ENCODE peak calls at places on chromosome 5, in ten cellular contexts. F, G, A, N, O, W, D, J, V and Y are unnamed samples.

GRCh38 chr5:37771731-37772130 is 68.1 kb downstream of the GDNF start:
- DNase-seq in J (no peak), F (peak; percentile 94), V (no peak), D (peak; percentile 90), A (no peak), G (no peak), N (no peak), O (peak; percentile 96), W (no peak), Y (no peak)

GRCh38 chr5:133607451-133607850 is 4.9 kb downstream of the FSTL4 start:
- DNase-seq in N (no peak), O (no peak), W (no peak), V (no peak), F (no peak), G (no peak), J (no peak), D (no peak), A (no peak), Y (no peak)

GRCh38 chr5:147551677-147552076 is 41.8 kb upstream of the DPYSL3 start:
- DNase-seq in J (no peak), G (no peak), V (no peak), D (no peak), A (no peak), F (no peak), N (no peak), W (no peak), O (no peak), Y (no peak)

GRCh38 chr5:136104311-136104975 is 28.2 kb upstream of the SMAD5 start:
- DNase-seq in J (peak; percentile 30), W (no peak), F (no peak), G (no peak), D (peak; percentile 29), N (no peak), V (no peak), O (no peak), A (no peak), Y (no peak)

GRCh38 chr5:652773-653350 is 40.3 kb downstream of the TPPP start:
- DNase-seq in A (no peak), F (no peak), D (no peak), W (no peak), G (no peak), N (no peak), V (no peak), J (no peak), O (no peak), Y (no peak)

GRCh38 chr5:163489055-163489744 is 16.2 kb upstream of the MAT2B start:
- DNase-seq in J (no peak), F (peak; percentile 23), V (no peak), A (no peak), O (no peak), W (no peak), D (peak; percentile 48), G (no peak), N (no peak), Y (no peak)

GRCh38 chr5:132965120-132965519 is 1.7 kb upstream of the AFF4 start:
- DNase-seq in O (no peak), F (no peak), V (no peak), N (no peak), A (no peak), D (no peak), G (no peak), W (no peak), J (no peak), Y (no peak)

GRCh38 chr5:95194856-95195255 is 90.0 kb downstream of the MCTP1 start:
- DNase-seq in W (no peak), J (no peak), A (no peak), O (no peak), V (no peak), F (no peak), D (no peak), G (no peak), N (no peak), Y (no peak)

GRCh38 chr5:82364497-82364896 is 86.3 kb upstream of the RPS23 start:
- DNase-seq in V (no peak), W (no peak), N (peak; percentile 44), J (no peak), F (peak; percentile 45), A (no peak), G (no peak), O (no peak), D (peak; percentile 92), Y (no peak)

GRCh38 chr5:155144956-155145355 is 131.4 kb downstream of the KIF4B start:
- DNase-seq in W (no peak), D (no peak), N (no peak), J (no peak), A (no peak), V (no peak), F (no peak), G (no peak), O (no peak), Y (no peak)

GRCh38 chr5:155150012-155150411 is 136.5 kb downstream of the KIF4B start:
- DNase-seq in A (no peak), J (peak; percentile 3), D (no peak), W (no peak), N (no peak), G (no peak), O (no peak), V (no peak), F (no peak), Y (no peak)

GRCh38 chr5:155148694-155149093 is 135.1 kb downstream of the KIF4B start:
- DNase-seq in W (no peak), V (no peak), G (no peak), D (no peak), J (no peak), F (no peak), O (no peak), A (no peak), N (no peak), Y (no peak)

DNA sequence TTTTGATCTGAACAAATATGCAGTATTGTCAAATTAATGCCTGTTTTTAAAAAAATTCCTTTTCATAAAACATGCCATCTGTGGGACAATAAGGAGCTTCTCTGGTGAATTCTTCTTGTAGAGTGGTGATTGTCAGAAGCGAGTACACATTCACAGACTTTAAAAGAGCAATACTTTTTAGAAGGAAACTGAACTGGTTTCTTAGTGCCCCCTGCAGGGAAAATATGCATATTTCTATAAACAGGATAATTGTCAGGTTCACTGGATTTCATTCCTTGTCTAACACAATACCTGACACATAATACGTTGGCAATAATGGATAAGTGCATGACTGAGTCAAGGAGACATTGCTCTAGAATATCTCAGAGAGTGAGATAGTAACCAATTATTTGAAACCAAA is 133.7 kb downstream of the KIF4B start:
- DNase-seq in F (no peak), W (no peak), J (no peak), N (no peak), A (no peak), V (no peak), G (no peak), D (peak; percentile 23), O (no peak), Y (no peak)
- TF ChIP-seq CTCF in F (peak; percentile 25), W (no peak), J (peak; percentile 62), N (peak; percentile 32), A (no peak), V (no peak), G (no peak), D (no peak), O (peak; percentile 17), Y (no peak)

GRCh38 chr5:61942462-61943049 is 363.4 kb upstream of the KIF2A start:
- DNase-seq in O (no peak), V (no peak), F (no peak), D (no peak), J (no peak), G (no peak), A (no peak), W (no peak), N (no peak), Y (no peak)

GRCh38 chr5:61948151-61948550 is 357.9 kb upstream of the KIF2A start:
- DNase-seq in V (no peak), D (no peak), O (no peak), F (no peak), G (no peak), W (no peak), A (no peak), J (no peak), N (no peak), Y (no peak)

GRCh38 chr5:61949054-61949679 is 356.8 kb upstream of the KIF2A start:
- DNase-seq in A (no peak), N (no peak), V (no peak), W (no peak), J (no peak), G (no peak), F (no peak), D (no peak), O (no peak), Y (no peak)

GRCh38 chr5:61941637-61942036 is 364.4 kb upstream of the KIF2A start:
- DNase-seq in W (no peak), N (no peak), G (no peak), D (no peak), F (peak; percentile 56), A (no peak), J (no peak), O (no peak), V (no peak), Y (no peak)

GRCh38 chr5:61943718-61944117 is 362.3 kb upstream of the KIF2A start:
- DNase-seq in F (no peak), N (peak; percentile 53), D (no peak), W (no peak), J (no peak), A (no peak), O (no peak), V (no peak), G (no peak), Y (no peak)
- TF ChIP-seq CTCF in F (no peak), N (no peak), D (no peak), W (no peak), J (no peak), A (no peak), O (no peak), V (no peak), G (no peak), Y (no peak)

GRCh38 chr5:123937230-123937629 is 425.3 kb downstream of the CSNK1G3 start:
- DNase-seq in V (no peak), N (peak; percentile 21), F (peak; percentile 64), A (no peak), W (no peak), J (peak; percentile 77), O (no peak), D (peak; percentile 83), G (no peak), Y (no peak)

GRCh38 chr5:123936548-123936947 is 424.6 kb downstream of the CSNK1G3 start:
- DNase-seq in A (no peak), O (no peak), J (peak; percentile 6), F (no peak), G (no peak), D (no peak), W (no peak), N (no peak), V (no peak), Y (no peak)
- TF ChIP-seq CTCF in A (no peak), O (no peak), J (no peak), F (no peak), G (no peak), D (no peak), W (no peak), N (no peak), V (no peak), Y (no peak)

GRCh38 chr5:128844354-128844923 is 120.8 kb upstream of the SLC27A6 start:
- DNase-seq in V (no peak), D (peak; percentile 63), A (no peak), J (no peak), N (peak; percentile 56), W (peak; percentile 7), G (no peak), O (no peak), F (no peak), Y (peak; percentile 6)
- TF ChIP-seq CTCF in V (peak; percentile 31), D (peak; percentile 39), A (peak; percentile 73), J (peak; percentile 73), N (peak; percentile 28), W (no peak), G (peak; percentile 55), O (peak; percentile 27), F (peak; percentile 30), Y (no peak)